ENCODE peak calls at places on chromosomes 12 and 14, in ten cellular contexts. U is tibial nerve, F is mammary epithelial cell, N is lower lobe of right lung, V is lung, O is pancreas, E is heart right ventricle, K is SK-N-SH, L is brain microvascular endothelial cell, J is ascending aorta. H is an unnamed sample.

GRCh38 chr12:46450279-46450748 is 77.7 kb upstream of the SLC38A2 start:
- DNase-seq in U (peak; percentile 44), F (peak; percentile 32), N (peak; percentile 65), V (peak; percentile 59), O (peak; percentile 97), E (peak; percentile 68), K (no peak), L (no peak), J (peak; percentile 22), H (peak; percentile 58)

GRCh38 chr14:54348923-54349615 is 47.7 kb upstream of the CDKN3 start:
- DNase-seq in U (no peak), F (no peak), N (no peak), V (no peak), O (no peak), E (peak; percentile 26), K (no peak), L (peak; percentile 73), J (no peak), H (no peak)

GRCh38 chr12:23174917-23175316 is 549.9 kb downstream of the ETNK1 start:
- DNase-seq in U (no peak), F (no peak), N (no peak), V (no peak), O (no peak), E (no peak), K (no peak), L (no peak), J (no peak), H (no peak)

GRCh38 chr14:23469906-23470403 is 452 bp downstream of the NGDN start:
- DNase-seq in U (no peak), F (no peak), N (no peak), V (no peak), O (no peak), E (no peak), K (no peak), L (no peak), J (no peak), H (no peak)

GRCh38 chr14:102320033-102320660 is 601 bp downstream of the ZNF839 start:
- DNase-seq in U (no peak), F (peak; percentile 24), N (peak; percentile 58), V (no peak), O (peak; percentile 58), E (peak; percentile 41), K (no peak), L (peak; percentile 42), J (peak; percentile 19), H (peak; percentile 85)

GRCh38 chr12:43762596-43762995 is 3.8 kb downstream of the IRAK4 start:
- DNase-seq in U (no peak), F (no peak), N (no peak), V (no peak), O (no peak), E (no peak), K (no peak), L (no peak), J (no peak), H (no peak)

GRCh38 chr14:65035049-65035448 is 48.4 kb downstream of the FNTB start:
- DNase-seq in U (peak; percentile 56), F (no peak), N (no peak), V (peak; percentile 36), O (peak; percentile 38), E (peak; percentile 69), K (peak; percentile 22), L (no peak), J (no peak), H (peak; percentile 70)

GRCh38 chr12:77615331-77615730 is 215.4 kb upstream of the NAV3 start:
- DNase-seq in U (no peak), F (peak; percentile 38), N (no peak), V (no peak), O (no peak), E (no peak), K (no peak), L (peak; percentile 39), J (no peak), H (no peak)

DNA sequence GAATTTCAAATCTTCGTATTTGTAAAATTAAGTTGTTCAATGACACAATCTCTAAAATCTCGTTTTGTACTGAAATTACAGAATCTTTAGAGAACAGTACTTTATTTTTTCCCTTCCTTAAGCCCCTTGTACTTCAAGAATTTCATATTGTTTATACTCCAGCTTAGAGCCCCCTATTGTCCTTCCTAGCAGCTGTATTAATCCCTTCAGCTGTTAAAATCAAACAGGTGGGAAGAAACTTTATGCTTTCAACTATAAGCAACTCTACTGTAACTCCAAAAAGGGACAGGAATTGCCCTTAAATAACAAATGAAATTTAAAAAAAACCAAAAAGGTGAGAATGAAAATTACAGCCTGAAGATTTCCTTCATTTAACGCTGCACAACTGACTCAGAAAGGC is 1.7 kb downstream of the NACA start:
- DNase-seq in U (no peak), F (no peak), N (no peak), V (no peak), O (no peak), E (no peak), K (no peak), L (no peak), J (no peak), H (no peak)
- H3K4me3 ChIP-seq in U (peak overlapping the region; percentile 85), F (peak overlapping the region; percentile 96), N (peak overlapping the region; percentile 87), V (no peak overlapping the region), O (peak overlapping the region; percentile 90), E (peak overlapping the region; percentile 99), K (peak overlapping the region; percentile 92), L (peak overlapping the region; percentile 83), J (peak overlapping the region; percentile 72), H (peak overlapping the region; percentile 86)

DNA sequence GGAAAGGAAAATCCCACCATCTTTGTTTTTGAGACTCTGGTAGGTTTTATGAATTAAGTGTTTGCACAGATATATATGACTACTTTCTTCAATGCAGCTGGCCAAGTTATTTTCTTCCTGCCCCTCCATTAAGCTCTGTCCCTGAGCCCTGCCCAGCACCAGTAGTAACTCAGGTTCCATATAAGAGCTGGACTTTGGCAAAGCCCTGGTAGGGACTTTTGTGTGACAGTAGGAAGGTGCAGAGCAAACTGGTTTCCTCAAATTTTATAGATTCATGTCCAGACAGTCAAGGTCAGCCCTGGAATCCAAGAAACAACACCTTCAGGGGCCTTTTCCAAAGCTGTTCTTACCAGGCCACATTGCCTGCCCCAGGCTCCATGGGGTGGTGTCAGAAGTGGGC is 47.3 kb downstream of the SSPN start:
- DNase-seq in U (no peak), F (no peak), N (no peak), V (no peak), O (no peak), E (no peak), K (no peak), L (no peak), J (no peak), H (no peak)
- H3K27ac ChIP-seq in U (no peak overlapping the region), F (no peak overlapping the region), N (no peak overlapping the region), V (no peak overlapping the region), O (no peak overlapping the region), E (no peak overlapping the region), K (no peak overlapping the region), L (no peak overlapping the region), J (no peak overlapping the region), H (no peak overlapping the region)

GRCh38 chr12:12890815-12891645 is at the start of gene GPRC5A:
- DNase-seq in U (peak; percentile 57), F (peak; percentile 99), N (peak; percentile 90), V (peak; percentile 94), O (peak; percentile 89), E (peak; percentile 74), K (peak; percentile 68), L (peak; percentile 98), J (peak; percentile 93), H (peak; percentile 80)
- H3K4me3 ChIP-seq in U (peak within 1 kb of the TSS; percentile 52), F (peak within 1 kb of the TSS; percentile 61), N (peak within 1 kb of the TSS; percentile 58), V (peak within 1 kb of the TSS; percentile 29), O (peak within 1 kb of the TSS; percentile 29), E (peak within 1 kb of the TSS; percentile 60), K (peak within 1 kb of the TSS; percentile 51), L (peak within 1 kb of the TSS; percentile 63), J (peak within 1 kb of the TSS; percentile 65), H (peak within 1 kb of the TSS; percentile 70)

GRCh38 chr12:57146925-57147640 is at the start of gene LRP1-AS:
- DNase-seq in U (no peak), F (no peak), N (no peak), V (no peak), O (no peak), E (no peak), K (no peak), L (no peak), J (no peak), H (no peak)

GRCh38 chr12:57147641-57147944 is 174 bp upstream of the LRP1-AS start:
- DNase-seq in U (no peak), F (no peak), N (no peak), V (no peak), O (no peak), E (no peak), K (no peak), L (peak; percentile 32), J (no peak), H (peak; percentile 60)

GRCh38 chr12:57148469-57149308 is 1.3 kb upstream of the LRP1-AS start:
- DNase-seq in U (no peak), F (no peak), N (peak; percentile 81), V (no peak), O (no peak), E (peak; percentile 71), K (no peak), L (no peak), J (no peak), H (peak; percentile 85)

GRCh38 chr12:57145460-57146059 is 1.9 kb downstream of the LRP1-AS start:
- DNase-seq in U (no peak), F (no peak), N (no peak), V (no peak), O (no peak), E (no peak), K (no peak), L (no peak), J (no peak), H (no peak)

GRCh38 chr12:57146092-57146491 is 1.3 kb downstream of the LRP1-AS start:
- DNase-seq in U (no peak), F (no peak), N (no peak), V (no peak), O (no peak), E (no peak), K (no peak), L (no peak), J (no peak), H (no peak)
- H3K27ac ChIP-seq in U (peak overlapping the region; percentile 68), F (no peak overlapping the region), N (no peak overlapping the region), V (peak overlapping the region; percentile 39), O (no peak overlapping the region), E (peak overlapping the region; percentile 88), K (no peak overlapping the region), L (no peak overlapping the region), J (peak overlapping the region; percentile 74), H (peak overlapping the region; percentile 16)

GRCh38 chr12:569803-570236 is 93.4 kb downstream of the NINJ2 start:
- DNase-seq in U (peak; percentile 85), F (peak; percentile 77), N (peak; percentile 91), V (peak; percentile 90), O (peak; percentile 82), E (peak; percentile 91), K (peak; percentile 98), L (peak; percentile 72), J (no peak), H (peak; percentile 93)

GRCh38 chr12:571795-572531 is 91.3 kb downstream of the NINJ2 start:
- DNase-seq in U (no peak), F (peak; percentile 38), N (peak; percentile 41), V (no peak), O (no peak), E (peak; percentile 72), K (no peak), L (no peak), J (no peak), H (peak; percentile 63)

GRCh38 chr12:572532-572899 is 90.7 kb downstream of the NINJ2 start:
- DNase-seq in U (no peak), F (peak; percentile 43), N (no peak), V (no peak), O (no peak), E (no peak), K (no peak), L (no peak), J (no peak), H (no peak)

GRCh38 chr12:570237-570925 is 92.9 kb downstream of the NINJ2 start:
- DNase-seq in U (peak; percentile 61), F (peak; percentile 86), N (peak; percentile 75), V (peak; percentile 77), O (peak; percentile 58), E (peak; percentile 82), K (peak; percentile 81), L (peak; percentile 67), J (no peak), H (peak; percentile 86)

GRCh38 chr12:570949-571794 is 92.1 kb downstream of the NINJ2 start:
- DNase-seq in U (peak; percentile 64), F (peak; percentile 84), N (peak; percentile 60), V (peak; percentile 77), O (peak; percentile 49), E (peak; percentile 68), K (no peak), L (no peak), J (no peak), H (peak; percentile 89)
- H3K4me3 ChIP-seq in U (peak overlapping the region; percentile 78), F (peak overlapping the region; percentile 84), N (peak overlapping the region; percentile 71), V (no peak overlapping the region), O (peak overlapping the region; percentile 29), E (peak overlapping the region; percentile 65), K (peak overlapping the region; percentile 62), L (peak overlapping the region; percentile 72), J (peak overlapping the region; percentile 68), H (peak overlapping the region; percentile 79)

H was measured in psoas muscle.